ENCODE peak calls at places on chromosomes 12 and 14, in six cellular contexts. K is adrenal gland; Y is dorsolateral prefrontal cortex; I is retinal pigment epithelial cell; S is heart left ventricle; F is CD4-positive, alpha-beta memory T cell. P is an unnamed sample.

GRCh38 chr14:93090826-93091583 is 24.7 kb downstream of the ITPK1 start:
- DNase-seq in K (no peak), Y (peak; percentile 55), I (no peak), S (no peak), F (no peak), P (peak; percentile 55)

GRCh38 chr14:85617799-85618198 is 87.9 kb downstream of the FLRT2 start:
- DNase-seq in K (no peak), Y (no peak), I (no peak), S (no peak), F (no peak), P (no peak)

GRCh38 chr12:62714409-62715075 is 220.4 kb downstream of the PPM1H start:
- DNase-seq in K (no peak), Y (no peak), I (no peak), S (peak; percentile 74), F (no peak), P (peak; percentile 70)

GRCh38 chr14:74219806-74220205 is 19.4 kb upstream of the VSX2 start:
- DNase-seq in K (no peak), Y (no peak), I (no peak), S (no peak), F (no peak), P (no peak)

GRCh38 chr14:91899777-91900176 is 32.4 kb upstream of the TC2N start:
- DNase-seq in K (no peak), Y (no peak), I (no peak), S (no peak), F (no peak), P (no peak)

GRCh38 chr12:128820723-128821432 is 2.9 kb downstream of the SLC15A4 start:
- DNase-seq in K (peak; percentile 43), Y (no peak), I (no peak), S (no peak), F (no peak), P (no peak)

GRCh38 chr14:51093371-51094281 is 1.3 kb downstream of the TRIM9 start:
- DNase-seq in K (no peak), Y (peak; percentile 85), I (no peak), S (peak; percentile 66), F (peak; percentile 46), P (peak; percentile 3)

GRCh38 chr12:81377771-81378170 is 299.9 kb downstream of the ACSS3 start:
- DNase-seq in K (no peak), Y (no peak), I (no peak), S (no peak), F (no peak), P (no peak)

GRCh38 chr14:61342486-61342885 is 21.1 kb downstream of the PRKCH start:
- DNase-seq in K (no peak), Y (no peak), I (no peak), S (no peak), F (peak; percentile 91), P (no peak)

GRCh38 chr12:13094349-13094748 is 9.1 kb downstream of the GSG1 start:
- DNase-seq in K (no peak), Y (no peak), I (no peak), S (no peak), F (no peak), P (no peak)

GRCh38 chr12:49621651-49622500 is 1.5 kb upstream of the PRPF40B start:
- DNase-seq in K (peak; percentile 15), Y (no peak), I (no peak), S (no peak), F (no peak), P (no peak)

GRCh38 chr12:132490481-132491348 is 764 bp downstream of the FBRSL1 start:
- DNase-seq in K (no peak), Y (no peak), I (no peak), S (peak; percentile 61), F (no peak), P (peak; percentile 43)

GRCh38 chr12:12600659-12601058 is 11.0 kb upstream of the CREBL2 start:
- DNase-seq in K (peak; percentile 93), Y (no peak), I (no peak), S (no peak), F (no peak), P (no peak)

GRCh38 chr14:35205737-35206136 is 83.4 kb downstream of the PRORP start:
- DNase-seq in K (no peak), Y (no peak), I (peak; percentile 84), S (no peak), F (no peak), P (no peak)

GRCh38 chr12:25997401-25997973 is 39.0 kb downstream of the RASSF8 start:
- DNase-seq in K (no peak), Y (no peak), I (peak; percentile 66), S (no peak), F (no peak), P (no peak)

GRCh38 chr12:27243804-27244679 is at the start of gene STK38L:
- DNase-seq in K (peak; percentile 98), Y (peak; percentile 92), I (peak; percentile 74), S (peak; percentile 99), F (peak; percentile 97), P (peak; percentile 96)

GRCh38 chr12:27246141-27246540 is 2.1 kb downstream of the STK38L start:
- DNase-seq in K (no peak), Y (no peak), I (no peak), S (no peak), F (no peak), P (no peak)

GRCh38 chr12:27244680-27245005 is 557 bp downstream of the STK38L start:
- DNase-seq in K (no peak), Y (no peak), I (no peak), S (no peak), F (no peak), P (no peak)

GRCh38 chr12:27245039-27245438 is 953 bp downstream of the STK38L start:
- DNase-seq in K (no peak), Y (no peak), I (no peak), S (no peak), F (no peak), P (no peak)

GRCh38 chr12:27246774-27247173 is 2.7 kb downstream of the STK38L start:
- DNase-seq in K (no peak), Y (no peak), I (no peak), S (no peak), F (no peak), P (no peak)
- H3K4me3 ChIP-seq in K (no peak overlapping the region), Y (peak overlapping the region; percentile 73), I (peak overlapping the region; percentile 96), S (peak overlapping the region; percentile 85), F (no peak overlapping the region), P (no peak overlapping the region)

GRCh38 chr12:31962076-31962475 is 2.9 kb downstream of the RESF1 start:
- DNase-seq in K (no peak), Y (no peak), I (no peak), S (no peak), F (no peak), P (no peak)

GRCh38 chr12:31959701-31960391 is 631 bp downstream of the RESF1 start:
- DNase-seq in K (peak; percentile 60), Y (peak; percentile 71), I (peak; percentile 18), S (peak; percentile 86), F (peak; percentile 78), P (peak; percentile 78)

GRCh38 chr12:31959051-31959700 is at the start of gene RESF1:
- DNase-seq in K (peak; percentile 85), Y (peak; percentile 88), I (peak; percentile 45), S (peak; percentile 95), F (peak; percentile 90), P (peak; percentile 94)

GRCh38 chr12:31961137-31961536 is 1.9 kb downstream of the RESF1 start:
- DNase-seq in K (no peak), Y (no peak), I (no peak), S (no peak), F (no peak), P (no peak)

DNA sequence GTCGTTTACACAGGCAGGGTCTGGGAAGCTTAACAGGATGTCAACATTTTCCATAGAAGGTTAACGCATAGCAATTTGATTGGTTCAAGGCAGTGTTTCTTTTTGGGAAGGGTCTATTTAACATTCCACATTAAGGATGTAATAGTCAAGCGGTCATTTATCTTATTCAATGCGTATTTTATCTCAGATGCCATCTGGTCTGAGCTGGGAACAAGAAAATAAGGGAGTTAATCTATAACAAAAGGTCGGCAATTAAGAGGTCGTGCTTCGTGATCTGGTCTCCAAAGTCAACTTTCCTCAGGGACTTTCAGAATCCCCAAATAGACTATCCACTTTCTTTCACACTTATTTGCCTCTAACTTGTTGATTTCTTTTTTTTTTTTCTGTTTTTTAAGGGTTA is 614 bp upstream of the RESF1 start:
- DNase-seq in K (no peak), Y (no peak), I (no peak), S (no peak), F (no peak), P (no peak)
- H3K4me3 ChIP-seq in K (no peak overlapping the region), Y (peak overlapping the region; percentile 66), I (peak overlapping the region; percentile 85), S (peak overlapping the region; percentile 77), F (peak overlapping the region; percentile 42), P (peak overlapping the region; percentile 76)

GRCh38 chr12:53977596-53978464 is 3.1 kb upstream of the HOTAIR start:
- DNase-seq in K (no peak), Y (no peak), I (no peak), S (no peak), F (no peak), P (no peak)
- H3K4me3 ChIP-seq in K (no peak overlapping the region), Y (no peak overlapping the region), I (no peak overlapping the region), S (no peak overlapping the region), F (no peak overlapping the region), P (no peak overlapping the region)

DNA sequence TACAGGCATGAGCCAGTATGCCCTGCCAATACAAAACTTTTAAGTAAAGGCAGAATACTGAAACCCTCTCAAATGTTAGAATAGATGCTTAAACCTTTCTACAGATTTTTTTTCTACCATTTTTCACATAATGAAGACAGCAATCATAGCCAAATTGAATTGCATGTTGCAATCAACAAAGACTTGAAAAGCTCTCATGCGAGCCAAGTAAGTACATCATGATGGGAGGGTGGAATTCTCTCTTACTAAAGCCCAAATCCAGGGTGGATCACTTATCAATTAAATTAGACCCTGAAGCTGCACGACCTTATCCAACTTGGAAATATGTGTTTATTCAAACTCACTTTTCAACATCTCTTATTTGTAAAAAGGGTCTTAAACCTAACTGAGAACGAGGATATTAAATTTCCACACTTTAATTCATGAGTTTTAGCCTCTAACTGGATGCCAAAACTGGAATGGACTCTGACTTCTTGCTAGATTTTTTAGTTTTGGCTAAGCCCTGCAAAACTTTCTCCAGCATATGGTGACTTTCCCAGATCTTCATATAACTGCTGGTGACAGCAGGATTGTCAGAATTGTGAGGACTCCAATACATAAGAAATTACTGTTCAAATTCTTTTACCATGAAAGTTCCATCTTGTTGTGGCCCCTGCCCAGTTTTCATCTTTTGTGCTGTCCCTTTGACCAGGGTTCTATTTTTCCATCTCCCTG is 53.7 kb downstream of the HECTD4 start:
- DNase-seq in K (no peak), Y (no peak), I (no peak), S (no peak), F (no peak), P (no peak)
- H3K4me3 ChIP-seq in K (no peak overlapping the region), Y (no peak overlapping the region), I (no peak overlapping the region), S (no peak overlapping the region), F (no peak overlapping the region), P (no peak overlapping the region)

GRCh38 chr14:80212025-80212402 is 710 bp upstream of the DIO2 start:
- DNase-seq in K (no peak), Y (no peak), I (peak; percentile 96), S (no peak), F (no peak), P (no peak)
- H3K4me3 ChIP-seq in K (no peak overlapping the region), Y (peak overlapping the region; percentile 42), I (peak overlapping the region; percentile 84), S (peak overlapping the region; percentile 62), F (no peak overlapping the region), P (no peak overlapping the region)

GRCh38 chr14:104547998-104548700 is 31.4 kb upstream of the C14orf180 start:
- DNase-seq in K (peak; percentile 3), Y (no peak), I (no peak), S (no peak), F (no peak), P (no peak)
- H3K4me3 ChIP-seq in K (no peak overlapping the region), Y (no peak overlapping the region), I (no peak overlapping the region), S (no peak overlapping the region), F (no peak overlapping the region), P (no peak overlapping the region)